ENCODE peak calls at places on chromosome 4, in five cellular contexts. One of them, this sample, is unnamed.

GRCh38 chr4:54550415-54551171 is 107.2 kb upstream of the KIT start:
- DNase-seq in SW 1271: no peak
- DNase-seq in activated naive CD8-positive, alpha-beta T cell treated with anti-CD3 and anti-CD28 coated beads, Interleukin-2, amount 50 U/mL, for 24 hours: no peak
- DNase-seq in H4: no peak
- DNase-seq in mammary epithelial cell: no peak
- DNase-seq in this sample: peak

GRCh38 chr4:80423553-80424224 is 88.2 kb downstream of the CFAP299 start:
- DNase-seq in SW 1271: no peak
- DNase-seq in H4: no peak
- DNase-seq in mammary epithelial cell: no peak
- DNase-seq in activated naive CD8-positive, alpha-beta T cell treated with anti-CD3 and anti-CD28 coated beads, Interleukin-2, amount 50 U/mL, for 24 hours: no peak
- DNase-seq in this sample: peak

GRCh38 chr4:117357422-117357821 is 272.0 kb upstream of the TRAM1L1 start:
- DNase-seq in activated naive CD8-positive, alpha-beta T cell treated with anti-CD3 and anti-CD28 coated beads, Interleukin-2, amount 50 U/mL, for 24 hours: no peak
- DNase-seq in H4: no peak
- DNase-seq in mammary epithelial cell: no peak
- DNase-seq in SW 1271: no peak
- DNase-seq in this sample: no peak

GRCh38 chr4:75895744-75896314 is 6.4 kb downstream of the PPEF2 start:
- DNase-seq in H4: no peak
- DNase-seq in SW 1271: no peak
- DNase-seq in activated naive CD8-positive, alpha-beta T cell treated with anti-CD3 and anti-CD28 coated beads, Interleukin-2, amount 50 U/mL, for 24 hours: no peak
- DNase-seq in mammary epithelial cell: peak
- DNase-seq in this sample: peak

GRCh38 chr4:18366762-18367358 is 345.3 kb upstream of the LCORL start:
- DNase-seq in activated naive CD8-positive, alpha-beta T cell treated with anti-CD3 and anti-CD28 coated beads, Interleukin-2, amount 50 U/mL, for 24 hours: no peak
- DNase-seq in H4: peak
- DNase-seq in SW 1271: peak
- DNase-seq in mammary epithelial cell: peak
- DNase-seq in this sample: peak

GRCh38 chr4:98423019-98423418 is 161.8 kb downstream of the RAP1GDS1 start:
- DNase-seq in mammary epithelial cell: no peak
- DNase-seq in activated naive CD8-positive, alpha-beta T cell treated with anti-CD3 and anti-CD28 coated beads, Interleukin-2, amount 50 U/mL, for 24 hours: no peak
- DNase-seq in H4: no peak
- DNase-seq in SW 1271: no peak
- DNase-seq in this sample: no peak

GRCh38 chr4:186554485-186554884 is 882 bp downstream of the MTNR1A start:
- DNase-seq in mammary epithelial cell: peak
- DNase-seq in SW 1271: no peak
- DNase-seq in H4: no peak
- DNase-seq in activated naive CD8-positive, alpha-beta T cell treated with anti-CD3 and anti-CD28 coated beads, Interleukin-2, amount 50 U/mL, for 24 hours: no peak
- DNase-seq in this sample: peak

GRCh38 chr4:14084598-14084997 is 457.1 kb upstream of the BOD1L1 start:
- DNase-seq in activated naive CD8-positive, alpha-beta T cell treated with anti-CD3 and anti-CD28 coated beads, Interleukin-2, amount 50 U/mL, for 24 hours: no peak
- DNase-seq in mammary epithelial cell: no peak
- DNase-seq in SW 1271: no peak
- DNase-seq in H4: no peak
- DNase-seq in this sample: no peak

GRCh38 chr4:165844151-165844550 is 28.9 kb upstream of the TLL1 start:
- DNase-seq in mammary epithelial cell: no peak
- DNase-seq in H4: no peak
- DNase-seq in SW 1271: no peak
- DNase-seq in activated naive CD8-positive, alpha-beta T cell treated with anti-CD3 and anti-CD28 coated beads, Interleukin-2, amount 50 U/mL, for 24 hours: no peak
- DNase-seq in this sample: no peak

GRCh38 chr4:111011458-111011857 is 388.6 kb upstream of the PITX2 start:
- DNase-seq in H4: no peak
- DNase-seq in activated naive CD8-positive, alpha-beta T cell treated with anti-CD3 and anti-CD28 coated beads, Interleukin-2, amount 50 U/mL, for 24 hours: no peak
- DNase-seq in SW 1271: no peak
- DNase-seq in mammary epithelial cell: no peak
- DNase-seq in this sample: no peak

GRCh38 chr4:5783486-5783885 is 72.5 kb downstream of the EVC start:
- DNase-seq in SW 1271: no peak
- DNase-seq in activated naive CD8-positive, alpha-beta T cell treated with anti-CD3 and anti-CD28 coated beads, Interleukin-2, amount 50 U/mL, for 24 hours: no peak
- DNase-seq in mammary epithelial cell: no peak
- DNase-seq in H4: no peak
- DNase-seq in this sample: no peak

GRCh38 chr4:182576609-182577289 is 333.5 kb downstream of the TENM3 start:
- DNase-seq in activated naive CD8-positive, alpha-beta T cell treated with anti-CD3 and anti-CD28 coated beads, Interleukin-2, amount 50 U/mL, for 24 hours: no peak
- DNase-seq in H4: no peak
- DNase-seq in mammary epithelial cell: no peak
- DNase-seq in SW 1271: no peak
- DNase-seq in this sample: no peak

GRCh38 chr4:76212851-76213414 is 691 bp downstream of the SCARB2 start:
- DNase-seq in activated naive CD8-positive, alpha-beta T cell treated with anti-CD3 and anti-CD28 coated beads, Interleukin-2, amount 50 U/mL, for 24 hours: peak
- DNase-seq in mammary epithelial cell: peak
- DNase-seq in SW 1271: no peak
- DNase-seq in H4: peak
- DNase-seq in this sample: peak

GRCh38 chr4:63901311-63901710 is 507.9 kb downstream of the TECRL start:
- DNase-seq in mammary epithelial cell: no peak
- DNase-seq in activated naive CD8-positive, alpha-beta T cell treated with anti-CD3 and anti-CD28 coated beads, Interleukin-2, amount 50 U/mL, for 24 hours: no peak
- DNase-seq in SW 1271: no peak
- DNase-seq in H4: no peak
- DNase-seq in this sample: no peak

GRCh38 chr4:165332502-165332901 is 5.0 kb downstream of the MSMO1 start:
- DNase-seq in mammary epithelial cell: no peak
- DNase-seq in activated naive CD8-positive, alpha-beta T cell treated with anti-CD3 and anti-CD28 coated beads, Interleukin-2, amount 50 U/mL, for 24 hours: no peak
- DNase-seq in H4: no peak
- DNase-seq in SW 1271: no peak
- DNase-seq in this sample: no peak

GRCh38 chr4:1572521-1572920 is 111.6 kb downstream of the FAM53A start:
- DNase-seq in SW 1271: no peak
- DNase-seq in activated naive CD8-positive, alpha-beta T cell treated with anti-CD3 and anti-CD28 coated beads, Interleukin-2, amount 50 U/mL, for 24 hours: no peak
- DNase-seq in H4: no peak
- DNase-seq in mammary epithelial cell: no peak
- DNase-seq in this sample: no peak

GRCh38 chr4:41992967-41993857 is 2.9 kb downstream of the SLC30A9 start:
- DNase-seq in H4: no peak
- DNase-seq in activated naive CD8-positive, alpha-beta T cell treated with anti-CD3 and anti-CD28 coated beads, Interleukin-2, amount 50 U/mL, for 24 hours: no peak
- DNase-seq in mammary epithelial cell: no peak
- DNase-seq in SW 1271: no peak
- DNase-seq in this sample: no peak

GRCh38 chr4:153152453-153153338 is 51.5 kb upstream of the TRIM2 start:
- DNase-seq in SW 1271: no peak
- DNase-seq in mammary epithelial cell: peak
- DNase-seq in H4: peak
- DNase-seq in activated naive CD8-positive, alpha-beta T cell treated with anti-CD3 and anti-CD28 coated beads, Interleukin-2, amount 50 U/mL, for 24 hours: peak
- DNase-seq in this sample: peak

GRCh38 chr4:121375262-121375661 is 5.6 kb downstream of the QRFPR start:
- DNase-seq in mammary epithelial cell: peak
- DNase-seq in SW 1271: no peak
- DNase-seq in activated naive CD8-positive, alpha-beta T cell treated with anti-CD3 and anti-CD28 coated beads, Interleukin-2, amount 50 U/mL, for 24 hours: no peak
- DNase-seq in H4: peak
- DNase-seq in this sample: peak

GRCh38 chr4:16790508-16790907 is 107.9 kb downstream of the LDB2 start:
- DNase-seq in H4: no peak
- DNase-seq in mammary epithelial cell: no peak
- DNase-seq in activated naive CD8-positive, alpha-beta T cell treated with anti-CD3 and anti-CD28 coated beads, Interleukin-2, amount 50 U/mL, for 24 hours: no peak
- DNase-seq in SW 1271: no peak
- DNase-seq in this sample: no peak

GRCh38 chr4:96228463-96228862 is 388.6 kb downstream of the PDHA2 start:
- DNase-seq in SW 1271: no peak
- DNase-seq in activated naive CD8-positive, alpha-beta T cell treated with anti-CD3 and anti-CD28 coated beads, Interleukin-2, amount 50 U/mL, for 24 hours: no peak
- DNase-seq in mammary epithelial cell: no peak
- DNase-seq in H4: peak
- DNase-seq in this sample: no peak

GRCh38 chr4:2036866-2037265 is 22.3 kb upstream of the NAT8L start:
- DNase-seq in H4: no peak
- DNase-seq in SW 1271: no peak
- DNase-seq in activated naive CD8-positive, alpha-beta T cell treated with anti-CD3 and anti-CD28 coated beads, Interleukin-2, amount 50 U/mL, for 24 hours: no peak
- DNase-seq in mammary epithelial cell: no peak
- DNase-seq in this sample: no peak

GRCh38 chr4:73707918-73708577 is 32.3 kb upstream of the CXCL8 start:
- DNase-seq in mammary epithelial cell: peak
- DNase-seq in H4: peak
- DNase-seq in activated naive CD8-positive, alpha-beta T cell treated with anti-CD3 and anti-CD28 coated beads, Interleukin-2, amount 50 U/mL, for 24 hours: no peak
- DNase-seq in SW 1271: peak
- DNase-seq in this sample: peak

GRCh38 chr4:146165840-146166239 is 9.7 kb upstream of the LSM6 start:
- DNase-seq in SW 1271: no peak
- DNase-seq in mammary epithelial cell: peak
- DNase-seq in activated naive CD8-positive, alpha-beta T cell treated with anti-CD3 and anti-CD28 coated beads, Interleukin-2, amount 50 U/mL, for 24 hours: no peak
- DNase-seq in H4: no peak
- DNase-seq in this sample: peak

GRCh38 chr4:4289055-4289454 is 899 bp downstream of the LYAR start:
- DNase-seq in activated naive CD8-positive, alpha-beta T cell treated with anti-CD3 and anti-CD28 coated beads, Interleukin-2, amount 50 U/mL, for 24 hours: no peak
- DNase-seq in H4: no peak
- DNase-seq in SW 1271: no peak
- DNase-seq in mammary epithelial cell: no peak
- DNase-seq in this sample: peak

GRCh38 chr4:120853101-120853940 is 69.2 kb downstream of the PRDM5 start:
- DNase-seq in H4: no peak
- DNase-seq in activated naive CD8-positive, alpha-beta T cell treated with anti-CD3 and anti-CD28 coated beads, Interleukin-2, amount 50 U/mL, for 24 hours: no peak
- DNase-seq in SW 1271: no peak
- DNase-seq in mammary epithelial cell: no peak
- DNase-seq in this sample: peak

GRCh38 chr4:136524039-136524438 is 1008.3 kb downstream of the PCDH18 start:
- DNase-seq in SW 1271: no peak
- DNase-seq in mammary epithelial cell: no peak
- DNase-seq in activated naive CD8-positive, alpha-beta T cell treated with anti-CD3 and anti-CD28 coated beads, Interleukin-2, amount 50 U/mL, for 24 hours: no peak
- DNase-seq in H4: no peak
- DNase-seq in this sample: no peak

GRCh38 chr4:152805071-152805650 is 25.4 kb downstream of the ARFIP1 start:
- DNase-seq in mammary epithelial cell: no peak
- DNase-seq in H4: no peak
- DNase-seq in SW 1271: no peak
- DNase-seq in activated naive CD8-positive, alpha-beta T cell treated with anti-CD3 and anti-CD28 coated beads, Interleukin-2, amount 50 U/mL, for 24 hours: no peak
- DNase-seq in this sample: no peak

GRCh38 chr4:18075823-18076433 is 54.4 kb upstream of the LCORL start:
- DNase-seq in mammary epithelial cell: no peak
- DNase-seq in activated naive CD8-positive, alpha-beta T cell treated with anti-CD3 and anti-CD28 coated beads, Interleukin-2, amount 50 U/mL, for 24 hours: peak
- DNase-seq in SW 1271: no peak
- DNase-seq in H4: peak
- DNase-seq in this sample: peak

GRCh38 chr4:6221851-6222760 is 21.8 kb upstream of the JAKMIP1 start:
- DNase-seq in SW 1271: no peak
- DNase-seq in activated naive CD8-positive, alpha-beta T cell treated with anti-CD3 and anti-CD28 coated beads, Interleukin-2, amount 50 U/mL, for 24 hours: peak
- DNase-seq in mammary epithelial cell: peak
- DNase-seq in H4: no peak
- DNase-seq in this sample: peak

GRCh38 chr4:71472946-71473345 is 134.1 kb downstream of the SLC4A4 start:
- DNase-seq in mammary epithelial cell: peak
- DNase-seq in H4: no peak
- DNase-seq in activated naive CD8-positive, alpha-beta T cell treated with anti-CD3 and anti-CD28 coated beads, Interleukin-2, amount 50 U/mL, for 24 hours: no peak
- DNase-seq in SW 1271: peak
- DNase-seq in this sample: peak

GRCh38 chr4:17515724-17516407 is 901 bp downstream of the CLRN2 start:
- DNase-seq in activated naive CD8-positive, alpha-beta T cell treated with anti-CD3 and anti-CD28 coated beads, Interleukin-2, amount 50 U/mL, for 24 hours: no peak
- DNase-seq in H4: no peak
- DNase-seq in mammary epithelial cell: no peak
- DNase-seq in SW 1271: no peak
- DNase-seq in this sample: no peak

GRCh38 chr4:82599336-82599735 is 37.5 kb upstream of the TMEM150C start:
- DNase-seq in H4: no peak
- DNase-seq in SW 1271: no peak
- DNase-seq in activated naive CD8-positive, alpha-beta T cell treated with anti-CD3 and anti-CD28 coated beads, Interleukin-2, amount 50 U/mL, for 24 hours: no peak
- DNase-seq in mammary epithelial cell: no peak
- DNase-seq in this sample: no peak

GRCh38 chr4:177938226-177938625 is 496.0 kb upstream of the AGA start:
- DNase-seq in SW 1271: no peak
- DNase-seq in mammary epithelial cell: no peak
- DNase-seq in H4: no peak
- DNase-seq in activated naive CD8-positive, alpha-beta T cell treated with anti-CD3 and anti-CD28 coated beads, Interleukin-2, amount 50 U/mL, for 24 hours: no peak
- DNase-seq in this sample: no peak

GRCh38 chr4:166527500-166527899 is 654.5 kb downstream of the TLL1 start:
- DNase-seq in activated naive CD8-positive, alpha-beta T cell treated with anti-CD3 and anti-CD28 coated beads, Interleukin-2, amount 50 U/mL, for 24 hours: no peak
- DNase-seq in SW 1271: no peak
- DNase-seq in H4: peak
- DNase-seq in mammary epithelial cell: peak
- DNase-seq in this sample: no peak

This sample was measured in GM23248.